ENCODE peak calls at places on chromosome 7, in four cellular contexts. One of them, this sample, is unnamed.

GRCh38 chr7:70752794-70753241 is 379.1 kb upstream of the GALNT17 start:
- DNase-seq in trophoblast cell: no peak
- DNase-seq in GM23248: peak; percentile 10
- DNase-seq in brain microvascular endothelial cell: peak; percentile 18
- DNase-seq in this sample: no peak

GRCh38 chr7:132009778-132010177 is 453.4 kb upstream of the PODXL start:
- DNase-seq in trophoblast cell: no peak
- DNase-seq in GM23248: peak; percentile 27
- DNase-seq in brain microvascular endothelial cell: peak; percentile 53
- DNase-seq in this sample: no peak

GRCh38 chr7:107692501-107692900 is 31.9 kb downstream of the SLC26A4 start:
- DNase-seq in trophoblast cell: no peak
- DNase-seq in GM23248: peak; percentile 47
- DNase-seq in brain microvascular endothelial cell: no peak
- DNase-seq in this sample: no peak

GRCh38 chr7:157061979-157062378 is 51.5 kb upstream of the MNX1 start:
- DNase-seq in trophoblast cell: no peak
- DNase-seq in GM23248: no peak
- DNase-seq in brain microvascular endothelial cell: no peak
- DNase-seq in this sample: no peak

GRCh38 chr7:140639366-140640053 is 1.1 kb downstream of the DENND2A start:
- DNase-seq in trophoblast cell: peak; percentile 47
- DNase-seq in GM23248: peak; percentile 78
- DNase-seq in brain microvascular endothelial cell: peak; percentile 73
- DNase-seq in this sample: no peak

GRCh38 chr7:98856021-98856422 is 13.8 kb downstream of the TMEM130 start:
- DNase-seq in trophoblast cell: no peak
- DNase-seq in GM23248: no peak
- DNase-seq in brain microvascular endothelial cell: no peak
- DNase-seq in this sample: no peak

GRCh38 chr7:76359111-76359986 is 558 bp upstream of the YWHAG start:
- DNase-seq in trophoblast cell: peak; percentile 97
- DNase-seq in GM23248: peak; percentile 99
- DNase-seq in brain microvascular endothelial cell: peak; percentile 97
- DNase-seq in this sample: peak; percentile 98

GRCh38 chr7:43071604-43072003 is 40.8 kb upstream of the HECW1 start:
- DNase-seq in trophoblast cell: no peak
- DNase-seq in GM23248: peak; percentile 25
- DNase-seq in brain microvascular endothelial cell: no peak
- DNase-seq in this sample: no peak

GRCh38 chr7:48183370-48183743 is 12.1 kb downstream of the ABCA13 start:
- DNase-seq in trophoblast cell: no peak
- DNase-seq in GM23248: peak; percentile 57
- DNase-seq in brain microvascular endothelial cell: no peak
- DNase-seq in this sample: no peak

DNA sequence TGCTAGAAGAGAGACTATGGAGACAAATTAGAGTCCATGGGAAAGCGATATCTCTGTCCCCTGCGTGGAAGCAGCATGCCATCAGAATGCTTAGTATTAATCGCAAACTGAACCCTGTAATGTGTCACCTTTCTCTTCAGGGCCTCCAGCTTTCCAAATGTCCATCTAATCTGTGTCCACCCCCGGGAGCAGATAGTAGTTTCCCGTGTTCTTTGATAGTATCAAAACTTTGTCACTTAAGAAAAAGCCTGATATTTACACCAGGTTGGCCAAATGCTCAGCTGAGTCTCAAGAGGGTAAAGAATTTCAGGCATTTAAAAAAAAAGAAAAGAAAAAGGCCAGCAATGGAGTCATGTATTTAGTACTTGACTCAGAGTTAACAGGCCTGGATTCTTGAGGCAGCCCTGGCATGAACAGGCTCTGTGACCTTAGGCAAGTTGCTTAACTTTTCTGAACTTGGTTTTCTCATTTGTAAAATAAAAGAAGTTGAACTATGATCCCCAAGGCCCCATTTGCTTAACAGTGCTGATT is 10.4 kb upstream of the GSAP start:
- DNase-seq in trophoblast cell: peak; percentile 80
- DNase-seq in GM23248: peak; percentile 79
- DNase-seq in brain microvascular endothelial cell: no peak
- DNase-seq in this sample: no peak
- H3K4me3 ChIP-seq in trophoblast cell: no peak overlapping the region
- H3K4me3 ChIP-seq in GM23248: peak overlapping the region; percentile 2
- H3K4me3 ChIP-seq in brain microvascular endothelial cell: no peak overlapping the region
- H3K4me3 ChIP-seq in this sample: no peak overlapping the region

DNA sequence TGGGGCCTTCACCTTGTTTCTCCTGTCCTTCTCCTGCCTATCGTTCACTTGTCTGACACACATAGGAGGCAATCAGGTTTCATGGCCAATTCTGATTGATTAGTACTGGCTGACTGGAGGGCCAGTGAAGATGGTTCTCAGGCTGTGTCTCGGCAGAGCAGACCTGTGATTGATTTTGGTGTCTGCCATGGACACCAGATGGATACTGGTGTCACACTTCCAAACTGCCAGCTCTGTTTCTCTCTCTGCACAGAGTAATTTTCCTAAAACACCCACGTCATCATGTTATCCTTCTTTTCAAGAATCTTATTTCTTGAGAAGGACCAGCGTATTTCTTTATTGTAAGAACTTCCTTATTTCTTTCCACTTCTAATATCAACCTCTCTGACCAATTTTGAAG is 117.1 kb downstream of the ICA1 start:
- DNase-seq in trophoblast cell: no peak
- DNase-seq in GM23248: no peak
- DNase-seq in brain microvascular endothelial cell: no peak
- DNase-seq in this sample: no peak
- H3K4me3 ChIP-seq in trophoblast cell: no peak overlapping the region
- H3K4me3 ChIP-seq in GM23248: no peak overlapping the region
- H3K4me3 ChIP-seq in brain microvascular endothelial cell: no peak overlapping the region
- H3K4me3 ChIP-seq in this sample: no peak overlapping the region

GRCh38 chr7:141739250-141739649 is 1.1 kb downstream of the SSBP1 start:
- DNase-seq in trophoblast cell: no peak
- DNase-seq in GM23248: no peak
- DNase-seq in brain microvascular endothelial cell: no peak
- DNase-seq in this sample: no peak
- H3K4me3 ChIP-seq in trophoblast cell: no peak overlapping the region
- H3K4me3 ChIP-seq in GM23248: peak overlapping the region; percentile 94
- H3K4me3 ChIP-seq in brain microvascular endothelial cell: peak overlapping the region; percentile 99
- H3K4me3 ChIP-seq in this sample: peak overlapping the region; percentile 88

GRCh38 chr7:94403546-94403945 is 8.9 kb downstream of the COL1A2 start:
- DNase-seq in trophoblast cell: no peak
- DNase-seq in GM23248: peak; percentile 52
- DNase-seq in brain microvascular endothelial cell: no peak
- DNase-seq in this sample: no peak
- H3K4me3 ChIP-seq in trophoblast cell: no peak overlapping the region
- H3K4me3 ChIP-seq in GM23248: peak overlapping the region; percentile 99
- H3K4me3 ChIP-seq in brain microvascular endothelial cell: no peak overlapping the region
- H3K4me3 ChIP-seq in this sample: no peak overlapping the region

GRCh38 chr7:39413866-39414668 is 152.1 kb upstream of the YAE1 start:
- DNase-seq in trophoblast cell: peak; percentile 41
- DNase-seq in GM23248: peak; percentile 66
- DNase-seq in brain microvascular endothelial cell: peak; percentile 26
- DNase-seq in this sample: no peak

GRCh38 chr7:39417642-39418041 is 148.6 kb upstream of the YAE1 start:
- DNase-seq in trophoblast cell: no peak
- DNase-seq in GM23248: no peak
- DNase-seq in brain microvascular endothelial cell: no peak
- DNase-seq in this sample: no peak

GRCh38 chr7:39414669-39415035 is 151.6 kb upstream of the YAE1 start:
- DNase-seq in trophoblast cell: no peak
- DNase-seq in GM23248: no peak
- DNase-seq in brain microvascular endothelial cell: no peak
- DNase-seq in this sample: no peak

GRCh38 chr7:39416866-39417265 is 149.3 kb upstream of the YAE1 start:
- DNase-seq in trophoblast cell: no peak
- DNase-seq in GM23248: no peak
- DNase-seq in brain microvascular endothelial cell: no peak
- DNase-seq in this sample: no peak

DNA sequence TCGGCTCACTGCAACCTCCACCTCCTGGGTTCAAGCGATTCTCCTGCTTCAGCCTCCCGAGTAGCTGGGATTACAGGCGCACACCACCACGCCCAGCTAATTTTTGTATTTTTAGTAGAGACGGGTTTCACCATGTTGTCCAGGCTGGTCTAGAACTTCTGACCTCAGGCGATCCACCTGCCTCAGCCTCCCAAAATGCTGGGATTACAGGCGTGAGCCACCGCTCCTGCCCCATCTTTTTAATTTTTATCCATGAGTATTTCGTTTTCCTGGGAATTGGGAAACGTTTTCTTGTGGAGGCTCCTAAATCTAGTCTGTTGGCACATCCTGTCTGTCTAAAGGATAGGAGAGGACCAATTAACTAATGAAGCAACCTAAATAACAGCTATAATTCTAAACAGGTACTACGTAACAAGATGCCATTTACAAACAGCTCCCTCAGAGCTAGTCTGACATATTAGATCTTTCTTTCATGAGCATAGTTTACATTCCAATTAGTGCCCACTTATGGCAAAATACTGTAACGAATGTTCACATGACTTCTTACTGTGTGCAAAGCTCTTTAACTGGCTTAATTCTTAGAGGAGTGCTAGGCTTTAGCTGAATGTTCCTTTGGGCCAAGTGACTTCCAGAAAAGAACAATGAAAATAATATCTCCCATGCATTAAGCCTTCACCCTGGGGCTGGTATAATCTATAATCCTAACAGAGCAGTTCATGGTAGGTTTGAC is 150.9 kb upstream of the YAE1 start:
- DNase-seq in trophoblast cell: no peak
- DNase-seq in GM23248: no peak
- DNase-seq in brain microvascular endothelial cell: no peak
- DNase-seq in this sample: no peak
- H3K4me3 ChIP-seq in trophoblast cell: no peak overlapping the region
- H3K4me3 ChIP-seq in GM23248: peak overlapping the region; percentile 80
- H3K4me3 ChIP-seq in brain microvascular endothelial cell: no peak overlapping the region
- H3K4me3 ChIP-seq in this sample: peak overlapping the region; percentile 87

GRCh38 chr7:129781128-129781855 is 169.8 kb downstream of the NRF1 start:
- DNase-seq in trophoblast cell: no peak
- DNase-seq in GM23248: no peak
- DNase-seq in brain microvascular endothelial cell: no peak
- DNase-seq in this sample: no peak
- H3K4me3 ChIP-seq in trophoblast cell: no peak overlapping the region
- H3K4me3 ChIP-seq in GM23248: no peak overlapping the region
- H3K4me3 ChIP-seq in brain microvascular endothelial cell: no peak overlapping the region
- H3K4me3 ChIP-seq in this sample: peak overlapping the region; percentile 66

GRCh38 chr7:27140108-27140842 is 3.2 kb downstream of the HOXA5 start:
- DNase-seq in trophoblast cell: no peak
- DNase-seq in GM23248: no peak
- DNase-seq in brain microvascular endothelial cell: no peak
- DNase-seq in this sample: no peak

GRCh38 chr7:27138987-27139334 is 4.5 kb downstream of the HOXA5 start:
- DNase-seq in trophoblast cell: no peak
- DNase-seq in GM23248: no peak
- DNase-seq in brain microvascular endothelial cell: no peak
- DNase-seq in this sample: no peak

GRCh38 chr7:27137603-27138410 is 5.7 kb downstream of the HOXA5 start:
- DNase-seq in trophoblast cell: no peak
- DNase-seq in GM23248: no peak
- DNase-seq in brain microvascular endothelial cell: no peak
- DNase-seq in this sample: no peak

GRCh38 chr7:27141138-27141537 is 2.3 kb downstream of the HOXA5 start:
- DNase-seq in trophoblast cell: no peak
- DNase-seq in GM23248: no peak
- DNase-seq in brain microvascular endothelial cell: no peak
- DNase-seq in this sample: no peak

DNA sequence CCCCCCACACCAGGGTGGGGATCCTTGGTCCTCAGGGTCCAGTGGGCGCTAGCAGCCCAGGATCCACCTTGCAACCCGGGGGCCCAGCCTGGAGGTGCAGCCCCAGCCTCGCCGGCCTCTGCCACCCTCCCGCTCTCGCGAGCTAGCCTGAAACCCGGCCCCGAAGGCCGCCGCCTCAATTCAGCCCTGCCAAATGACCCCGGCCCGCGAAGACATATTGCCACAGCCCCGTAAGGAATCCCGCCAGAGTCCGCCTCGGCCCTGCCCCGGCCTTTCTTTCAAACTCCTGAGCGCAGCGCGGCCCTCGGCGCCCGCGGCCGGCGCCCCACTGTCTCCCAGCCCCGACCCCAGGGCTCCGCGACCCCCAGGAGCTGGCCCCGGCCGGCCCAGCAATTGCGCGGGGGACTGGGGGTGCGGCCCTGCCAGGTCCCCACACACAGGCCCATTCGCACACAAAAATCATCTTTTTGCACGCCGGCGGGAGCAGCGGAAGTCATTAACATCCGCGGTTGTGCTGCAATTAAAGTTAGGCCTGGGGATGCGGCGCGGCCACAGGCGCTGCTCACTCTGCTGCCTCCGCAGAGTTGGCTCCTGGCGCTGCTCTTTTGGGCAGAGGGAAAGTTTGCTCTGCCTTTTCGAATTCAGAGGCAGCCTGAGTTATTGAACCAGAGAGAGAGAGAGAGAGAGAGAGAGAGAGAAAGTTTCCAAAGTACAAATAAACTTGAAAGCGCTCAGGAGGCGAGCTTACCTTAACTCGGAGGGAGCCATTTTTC is 4.0 kb downstream of the HOXA5 start:
- DNase-seq in trophoblast cell: no peak
- DNase-seq in GM23248: no peak
- DNase-seq in brain microvascular endothelial cell: no peak
- DNase-seq in this sample: peak; percentile 24
- H3K4me3 ChIP-seq in trophoblast cell: no peak overlapping the region
- H3K4me3 ChIP-seq in GM23248: no peak overlapping the region
- H3K4me3 ChIP-seq in brain microvascular endothelial cell: no peak overlapping the region
- H3K4me3 ChIP-seq in this sample: no peak overlapping the region